ENCODE peak calls at places on chromosomes 11 and 22, in five cellular contexts. F, H, P, R and V are unnamed samples.
A peak's percentile ranks its signal among the peaks of the same experiment; 100 is the strongest.

GRCh38 chr11:78038697-78039313 is 15.7 kb upstream of the KCTD14 start:
- DNase-seq in F (no peak), R (no peak), H (no peak), P (no peak), V (no peak)

GRCh38 chr22:30894371-30894740 is 74.2 kb downstream of the MORC2 start:
- DNase-seq in H (no peak), R (no peak), P (no peak), F (no peak), V (no peak)

GRCh38 chr11:32960553-32961164 is 55.0 kb upstream of the DEPDC7 start:
- DNase-seq in R (no peak), P (no peak), H (no peak), F (peak; percentile 50), V (no peak)

GRCh38 chr11:85040166-85040565 is 587.0 kb downstream of the DLG2 start:
- DNase-seq in R (no peak), F (peak; percentile 19), P (no peak), H (no peak), V (no peak)

GRCh38 chr11:7513210-7514098 is at the start of gene PPFIBP2:
- DNase-seq in F (peak; percentile 13), H (peak; percentile 90), R (peak; percentile 27), P (peak; percentile 87), V (peak; percentile 86)

GRCh38 chr11:11622772-11623531 is 1.1 kb upstream of the GALNT18 start:
- DNase-seq in P (no peak), H (no peak), R (no peak), F (no peak), V (no peak)

GRCh38 chr11:123083623-123084029 is 21.7 kb upstream of the HSPA8 start:
- DNase-seq in R (peak; percentile 80), F (peak; percentile 91), P (peak; percentile 60), H (no peak), V (no peak)

GRCh38 chr11:75966546-75967287 is 151.7 kb downstream of the UVRAG start:
- DNase-seq in R (no peak), P (no peak), H (no peak), F (peak; percentile 62), V (peak; percentile 4)

GRCh38 chr11:18749681-18750319 is 23.8 kb upstream of the IGSF22 start:
- DNase-seq in R (no peak), P (no peak), H (no peak), F (peak; percentile 6), V (no peak)

GRCh38 chr11:12893787-12894672 is 115.1 kb upstream of the RASSF10 start:
- DNase-seq in P (peak; percentile 37), F (peak; percentile 53), H (no peak), R (no peak), V (no peak)

GRCh38 chr22:37750596-37751162 is 53.8 kb downstream of the TRIOBP start:
- DNase-seq in H (no peak), F (no peak), P (no peak), R (no peak), V (no peak)

GRCh38 chr11:64638829-64639228 is 47.8 kb downstream of the SLC22A12 start:
- DNase-seq in R (no peak), F (no peak), P (no peak), H (no peak), V (no peak)

GRCh38 chr11:123306531-123306930 is 111.5 kb upstream of the CLMP start:
- DNase-seq in F (no peak), P (no peak), H (no peak), R (no peak), V (no peak)

GRCh38 chr22:25027959-25028840 is 75.7 kb downstream of the KIAA1671 start:
- DNase-seq in H (no peak), F (no peak), P (no peak), R (no peak), V (no peak)

GRCh38 chr11:107689317-107690202 is 22.3 kb downstream of the SLN start:
- DNase-seq in R (peak; percentile 47), P (peak; percentile 27), H (no peak), F (no peak), V (peak; percentile 12)

GRCh38 chr11:131033151-131033651 is 116.9 kb upstream of the SNX19 start:
- DNase-seq in P (no peak), H (no peak), R (no peak), F (peak; percentile 34), V (no peak)

GRCh38 chr11:1929621-1930447 is 10.3 kb downstream of the TNNT3 start:
- DNase-seq in R (no peak), P (no peak), F (no peak), H (no peak), V (no peak)

GRCh38 chr11:74702383-74703007 is 28.7 kb downstream of the CHRDL2 start:
- DNase-seq in P (peak; percentile 54), H (peak; percentile 62), R (no peak), F (peak; percentile 35), V (peak; percentile 66)

GRCh38 chr11:33553486-33553885 is 147.1 kb downstream of the C11orf91 start:
- DNase-seq in R (no peak), F (no peak), H (no peak), P (no peak), V (no peak)

GRCh38 chr11:13260196-13260962 is 17.2 kb upstream of the BMAL1 start:
- DNase-seq in P (no peak), F (no peak), R (no peak), H (no peak), V (no peak)

GRCh38 chr11:75603791-75604736 is 42.0 kb downstream of the SERPINH1 start:
- DNase-seq in R (no peak), H (no peak), F (peak; percentile 70), P (no peak), V (no peak)

GRCh38 chr11:65353900-65354264 is 669 bp upstream of the TIGD3 start:
- DNase-seq in R (no peak), H (no peak), P (no peak), F (no peak), V (no peak)

GRCh38 chr11:122204206-122204605 is 88.2 kb upstream of the BLID start:
- DNase-seq in F (no peak), R (no peak), H (no peak), P (no peak), V (no peak)

GRCh38 chr22:40183029-40183581 is 5.4 kb downstream of the TNRC6B start:
- DNase-seq in H (no peak), F (peak; percentile 79), R (no peak), P (no peak), V (no peak)

GRCh38 chr22:39252461-39253391 is 7.9 kb upstream of the PDGFB start:
- DNase-seq in H (no peak), R (no peak), F (no peak), P (no peak), V (no peak)

GRCh38 chr11:65560555-65561418 is 2.6 kb upstream of the LTBP3 start:
- DNase-seq in H (no peak), F (no peak), R (peak; percentile 17), P (no peak), V (no peak)

GRCh38 chr11:47552581-47553416 is at the start of gene CELF1:
- DNase-seq in R (peak; percentile 64), H (peak; percentile 86), F (peak; percentile 57), P (peak; percentile 90), V (peak; percentile 83)

GRCh38 chr11:2259466-2259830 is 10.9 kb downstream of the ASCL2 start:
- DNase-seq in F (no peak), H (no peak), R (no peak), P (no peak), V (no peak)

GRCh38 chr11:86152901-86153300 is 84.0 kb upstream of the PICALM start:
- DNase-seq in H (no peak), R (no peak), P (no peak), F (no peak), V (no peak)

GRCh38 chr11:56885182-56885581 is 103.5 kb upstream of the OR5AK2 start:
- DNase-seq in R (no peak), H (no peak), F (no peak), P (no peak), V (no peak)

GRCh38 chr11:73404048-73404447 is 27.8 kb downstream of the RELT start:
- DNase-seq in F (no peak), H (no peak), R (no peak), P (no peak), V (no peak)

GRCh38 chr11:43943357-43943930 is 1.0 kb downstream of the C11orf96 start:
- DNase-seq in P (no peak), R (no peak), H (no peak), F (no peak), V (no peak)